ENCODE peak calls at places on chromosomes 2 and 18, in eight cellular contexts. B, W, T, V, O, G, X and A are unnamed samples.

GRCh38 chr2:217901826-217902225 is 101.0 kb downstream of the TNS1 start:
- DNase-seq in B (no peak), W (no peak), T (peak; percentile 69), V (peak; percentile 48), O (peak; percentile 88), G (peak; percentile 89), X (peak; percentile 68), A (no peak)

GRCh38 chr2:146927080-146927714 is 917.6 kb upstream of the ACVR2A start:
- DNase-seq in B (peak; percentile 38), W (peak; percentile 48), T (peak; percentile 36), V (peak; percentile 75), O (peak; percentile 81), G (peak; percentile 61), X (peak; percentile 50), A (no peak)

GRCh38 chr2:215680605-215681598 is 245.0 kb upstream of the FN1 start:
- DNase-seq in B (no peak), W (peak; percentile 19), T (peak; percentile 66), V (peak; percentile 55), O (no peak), G (no peak), X (peak; percentile 80), A (no peak)

GRCh38 chr2:234533631-234534030 is 36.8 kb upstream of the ARL4C start:
- DNase-seq in B (no peak), W (no peak), T (no peak), V (no peak), O (no peak), G (no peak), X (no peak), A (no peak)

GRCh38 chr2:158487419-158487818 is 30.7 kb downstream of the PKP4 start:
- DNase-seq in B (no peak), W (no peak), T (no peak), V (no peak), O (no peak), G (no peak), X (peak; percentile 75), A (no peak)

GRCh38 chr18:9435041-9435440 is 40.3 kb upstream of the RALBP1 start:
- DNase-seq in B (no peak), W (no peak), T (no peak), V (no peak), O (no peak), G (no peak), X (no peak), A (no peak)

GRCh38 chr2:46849741-46850474 is 65.7 kb downstream of the MCFD2 start:
- DNase-seq in B (peak; percentile 56), W (no peak), T (peak; percentile 50), V (peak; percentile 47), O (peak; percentile 84), G (no peak), X (peak; percentile 62), A (no peak)

GRCh38 chr2:64204006-64204632 is 59.9 kb upstream of the PELI1 start:
- DNase-seq in B (peak; percentile 49), W (no peak), T (no peak), V (peak; percentile 57), O (peak; percentile 73), G (no peak), X (peak; percentile 49), A (no peak)

GRCh38 chr2:175187378-175187777 is 5.9 kb upstream of the ATP5MC3 start:
- DNase-seq in B (no peak), W (no peak), T (peak; percentile 48), V (peak; percentile 10), O (no peak), G (no peak), X (no peak), A (no peak)

GRCh38 chr2:200077838-200078237 is 122.5 kb downstream of the MAIP1 start:
- DNase-seq in B (no peak), W (no peak), T (no peak), V (no peak), O (no peak), G (no peak), X (peak; percentile 25), A (no peak)

GRCh38 chr2:47724221-47724981 is 58.5 kb upstream of the MSH6 start:
- DNase-seq in B (no peak), W (no peak), T (peak; percentile 18), V (no peak), O (no peak), G (no peak), X (no peak), A (no peak)

GRCh38 chr2:107936427-107937359 is 49.6 kb upstream of the SLC5A7 start:
- DNase-seq in B (no peak), W (no peak), T (peak; percentile 11), V (peak; percentile 27), O (no peak), G (no peak), X (peak; percentile 21), A (no peak)

GRCh38 chr2:193187816-193188215 is 993.1 kb upstream of the TMEFF2 start:
- DNase-seq in B (no peak), W (no peak), T (no peak), V (no peak), O (no peak), G (no peak), X (peak; percentile 0), A (no peak)

GRCh38 chr2:37367310-37367709 is 22.9 kb downstream of the QPCT start:
- DNase-seq in B (no peak), W (no peak), T (no peak), V (no peak), O (no peak), G (no peak), X (no peak), A (no peak)
- H3K4me1 ChIP-seq in B (no peaks in the 10 kb centered on the region), W (no peaks in the 10 kb centered on the region), T (no peaks in the 10 kb centered on the region), V (no peaks in the 10 kb centered on the region), O (peaks cover 22% of the 10 kb centered on the region), G (no peaks in the 10 kb centered on the region), X (peaks cover 3% of the 10 kb centered on the region), A (no peaks in the 10 kb centered on the region)

GRCh38 chr18:5238371-5238758 is 41.3 kb upstream of the AKAIN1 start:
- DNase-seq in B (peak; percentile 82), W (no peak), T (peak; percentile 27), V (peak; percentile 87), O (peak; percentile 70), G (peak; percentile 59), X (peak; percentile 69), A (no peak)
- H3K4me1 ChIP-seq in B (peaks cover 24% of the 10 kb centered on the region), W (peaks cover 3% of the 10 kb centered on the region), T (no peaks in the 10 kb centered on the region), V (peaks cover 20% of the 10 kb centered on the region), O (peaks cover 38% of the 10 kb centered on the region), G (no peaks in the 10 kb centered on the region), X (peaks cover 16% of the 10 kb centered on the region), A (peaks cover 15% of the 10 kb centered on the region)

GRCh38 chr2:189190696-189191095 is 11.1 kb upstream of the COL5A2 start:
- DNase-seq in B (no peak), W (no peak), T (no peak), V (no peak), O (no peak), G (no peak), X (no peak), A (no peak)

GRCh38 chr2:189191766-189192165 is 12.2 kb upstream of the COL5A2 start:
- DNase-seq in B (no peak), W (no peak), T (peak; percentile 44), V (no peak), O (no peak), G (no peak), X (peak; percentile 57), A (no peak)

GRCh38 chr2:189183170-189183569 is 3.6 kb upstream of the COL5A2 start:
- DNase-seq in B (no peak), W (no peak), T (no peak), V (no peak), O (no peak), G (no peak), X (no peak), A (no peak)

GRCh38 chr2:189192766-189193165 is 13.2 kb upstream of the COL5A2 start:
- DNase-seq in B (no peak), W (no peak), T (no peak), V (no peak), O (no peak), G (no peak), X (no peak), A (no peak)

GRCh38 chr2:189188446-189188845 is 8.9 kb upstream of the COL5A2 start:
- DNase-seq in B (no peak), W (no peak), T (no peak), V (no peak), O (no peak), G (no peak), X (no peak), A (no peak)
- H3K4me1 ChIP-seq in B (no peaks in the 10 kb centered on the region), W (no peaks in the 10 kb centered on the region), T (peaks cover 42% of the 10 kb centered on the region), V (no peaks in the 10 kb centered on the region), O (no peaks in the 10 kb centered on the region), G (no peaks in the 10 kb centered on the region), X (no peaks in the 10 kb centered on the region), A (peaks cover 6% of the 10 kb centered on the region)

GRCh38 chr2:177284531-177284930 is 20.0 kb upstream of the NFE2L2 start:
- DNase-seq in B (no peak), W (no peak), T (no peak), V (no peak), O (no peak), G (no peak), X (no peak), A (no peak)

GRCh38 chr2:177281400-177282021 is 17.0 kb upstream of the NFE2L2 start:
- DNase-seq in B (no peak), W (no peak), T (no peak), V (no peak), O (no peak), G (no peak), X (no peak), A (no peak)

GRCh38 chr2:177282101-177282573 is 17.6 kb upstream of the NFE2L2 start:
- DNase-seq in B (no peak), W (no peak), T (no peak), V (no peak), O (no peak), G (no peak), X (no peak), A (no peak)

GRCh38 chr2:177283871-177284270 is 19.3 kb upstream of the NFE2L2 start:
- DNase-seq in B (no peak), W (no peak), T (no peak), V (no peak), O (no peak), G (no peak), X (no peak), A (no peak)

DNA sequence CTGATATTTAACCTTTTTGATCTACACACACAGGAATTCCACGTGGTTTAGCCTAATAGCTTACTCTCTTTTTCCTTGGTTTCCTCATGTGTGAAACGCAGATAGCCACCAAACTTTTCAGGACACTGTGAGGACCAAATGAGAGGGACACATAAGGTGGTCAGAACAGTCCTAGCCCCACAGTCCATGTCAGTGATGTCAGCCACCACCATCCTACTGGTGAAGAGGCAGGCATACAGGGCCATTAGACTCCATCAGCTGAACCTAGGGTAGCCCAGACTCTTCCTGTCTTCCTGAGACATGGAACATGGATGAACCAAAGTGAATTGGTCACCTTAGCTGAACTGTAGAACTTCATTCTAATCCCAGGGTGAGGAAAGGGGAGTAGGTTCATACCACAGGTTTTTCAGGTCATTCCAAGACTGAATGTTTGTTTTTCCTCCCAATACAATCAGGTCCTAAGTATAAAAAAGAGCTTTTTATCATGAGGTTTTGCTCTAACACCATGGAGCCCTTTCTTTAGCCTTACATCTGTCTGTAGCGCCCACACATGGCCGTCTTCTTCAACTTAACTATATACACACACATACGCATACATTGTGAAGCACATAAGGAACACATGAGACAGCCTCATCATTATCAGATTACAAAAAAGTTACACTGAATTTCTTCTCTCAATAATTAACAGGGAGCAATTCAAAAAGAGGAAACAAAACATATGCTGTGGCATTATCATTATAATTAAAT is 18.4 kb upstream of the NFE2L2 start:
- DNase-seq in B (no peak), W (no peak), T (no peak), V (no peak), O (no peak), G (no peak), X (no peak), A (no peak)
- H3K4me1 ChIP-seq in B (no peaks in the 10 kb centered on the region), W (no peaks in the 10 kb centered on the region), T (peaks cover 8% of the 10 kb centered on the region), V (peaks cover 10% of the 10 kb centered on the region), O (peaks cover 7% of the 10 kb centered on the region), G (no peaks in the 10 kb centered on the region), X (peaks cover 15% of the 10 kb centered on the region), A (peaks cover 52% of the 10 kb centered on the region)

GRCh38 chr2:237701859-237702370 is 74.5 kb downstream of the LRRFIP1 start:
- DNase-seq in B (no peak), W (no peak), T (no peak), V (no peak), O (no peak), G (no peak), X (no peak), A (no peak)
- H3K4me1 ChIP-seq in B (peaks cover 77% of the 10 kb centered on the region), W (peaks cover 41% of the 10 kb centered on the region), T (peaks cover 54% of the 10 kb centered on the region), V (peaks cover 69% of the 10 kb centered on the region), O (peaks cover 100% of the 10 kb centered on the region), G (peaks cover 4% of the 10 kb centered on the region), X (peaks cover 47% of the 10 kb centered on the region), A (peaks cover 99% of the 10 kb centered on the region)